ENCODE peak calls at places on chromosomes 2 and 18, in nine cellular contexts. W, O, G, K, V, Q, D, T and Y are unnamed samples.

GRCh38 chr2:238702276-238702675 is 145.6 kb upstream of the TWIST2 start:
- DNase-seq in D (no peak), V (no peak), O (no peak), K (no peak), Q (no peak), T (peak; percentile 9), G (no peak), W (no peak), Y (peak; percentile 50)

GRCh38 chr2:209988010-209988409 is 14.4 kb upstream of the RPE start:
- DNase-seq in G (no peak), D (no peak), K (no peak), Q (no peak), T (no peak), V (no peak), W (no peak), O (no peak), Y (no peak)

GRCh38 chr2:81087646-81088045 is 783.1 kb upstream of the LRRTM1 start:
- DNase-seq in K (no peak), G (no peak), O (no peak), D (no peak), W (no peak), Q (no peak), V (no peak), T (no peak), Y (no peak)

GRCh38 chr2:9422321-9423099 is 818 bp downstream of the ITGB1BP1 start:
- DNase-seq in G (peak; percentile 47), T (peak; percentile 37), D (peak; percentile 71), O (peak; percentile 69), Q (peak; percentile 33), W (peak; percentile 69), V (peak; percentile 45), K (peak; percentile 31), Y (peak; percentile 72)

GRCh38 chr2:125397535-125398251 is 1258.3 kb upstream of the GYPC start:
- DNase-seq in G (no peak), D (no peak), T (no peak), O (no peak), V (no peak), W (no peak), Q (no peak), K (no peak), Y (no peak)

GRCh38 chr2:69786105-69786504 is 43.4 kb upstream of the GMCL1 start:
- DNase-seq in O (no peak), Q (no peak), D (no peak), G (no peak), V (no peak), K (no peak), T (no peak), W (no peak), Y (no peak)

GRCh38 chr18:34643982-34644381 is 66.1 kb upstream of the DTNA start:
- DNase-seq in D (no peak), T (no peak), K (no peak), Q (peak; percentile 12), O (no peak), G (no peak), V (no peak), W (no peak), Y (no peak)

GRCh38 chr2:172246649-172247048 is 143.9 kb upstream of the DLX2 start:
- DNase-seq in W (no peak), V (no peak), G (no peak), D (no peak), K (no peak), Q (peak; percentile 66), T (no peak), O (peak; percentile 45), Y (no peak)

GRCh38 chr2:48270209-48270608 is 259.7 kb upstream of the STON1 start:
- DNase-seq in D (no peak), G (no peak), V (no peak), O (no peak), T (no peak), W (no peak), K (no peak), Q (no peak), Y (no peak)

GRCh38 chr2:100852999-100853908 is 33.3 kb downstream of the NPAS2 start:
- DNase-seq in D (no peak), G (no peak), O (no peak), V (no peak), T (no peak), K (no peak), Q (peak; percentile 34), W (no peak), Y (no peak)

GRCh38 chr2:160970052-160970846 is 190.0 kb upstream of the TANK start:
- DNase-seq in D (peak; percentile 55), T (peak; percentile 60), Q (peak; percentile 82), V (peak; percentile 28), K (peak; percentile 50), O (peak; percentile 65), G (peak; percentile 67), W (peak; percentile 55), Y (no peak)

GRCh38 chr2:160914217-160914616 is 246.0 kb upstream of the TANK start:
- DNase-seq in D (no peak), O (no peak), Q (no peak), G (no peak), T (no peak), V (no peak), W (no peak), K (no peak), Y (no peak)

DNA sequence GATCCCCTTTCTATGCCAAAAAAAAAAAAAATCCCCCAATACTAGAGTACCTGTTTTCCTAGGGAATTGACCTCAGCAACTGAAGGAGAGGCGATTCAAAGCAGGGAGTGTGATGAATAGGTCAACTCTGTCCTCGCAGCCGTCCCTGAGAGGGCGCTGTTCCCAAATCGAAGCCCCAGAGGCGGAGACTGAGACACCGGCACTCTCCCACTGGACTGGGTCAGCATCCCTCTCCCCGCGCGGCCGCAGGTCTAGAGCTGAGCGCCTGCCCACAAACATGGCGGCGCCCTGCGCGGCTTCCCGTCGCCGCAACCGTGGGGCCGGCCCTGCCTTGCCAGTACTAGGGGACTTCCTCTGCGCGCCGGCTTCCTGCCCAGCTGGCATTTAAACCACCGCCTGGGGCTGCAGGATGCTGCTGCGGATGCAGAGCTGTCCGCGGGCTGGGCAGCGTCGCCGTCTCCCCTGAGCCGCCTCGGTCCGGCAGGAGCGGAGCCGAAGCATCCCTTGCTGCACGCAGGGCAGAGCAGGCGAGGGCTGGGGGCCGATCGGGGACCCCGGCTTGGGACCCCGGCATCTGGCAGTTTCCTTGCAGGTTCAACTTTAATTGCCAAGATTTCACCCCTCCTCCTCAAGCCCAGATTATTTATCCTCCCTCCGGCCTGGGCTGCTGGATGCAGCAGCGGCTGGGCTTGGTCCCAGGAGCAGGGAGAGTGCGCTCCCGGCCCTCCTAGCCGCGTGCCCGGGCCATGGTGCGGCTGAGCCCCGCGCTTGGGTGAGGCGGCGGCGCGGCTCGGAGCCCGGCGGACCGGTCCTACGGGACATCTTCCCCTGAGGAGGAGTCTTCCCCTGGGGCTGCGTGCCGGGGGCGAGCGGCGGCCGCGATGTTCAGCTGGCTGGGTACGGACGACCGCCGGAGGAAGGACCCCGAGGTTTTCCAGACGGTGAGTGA is at the start of gene EHD3:
- DNase-seq in Q (peak; percentile 91), T (peak; percentile 81), V (peak; percentile 84), D (peak; percentile 92), K (peak; percentile 88), G (peak; percentile 66), O (peak; percentile 92), W (peak; percentile 95), Y (peak; percentile 91)
- TF ChIP-seq POLR2A in Q (peak; percentile 72), T (no peak), V (peak; percentile 15), D (peak; percentile 88), K (no peak), G (no peak), O (no peak), W (no peak), Y (no peak)

DNA sequence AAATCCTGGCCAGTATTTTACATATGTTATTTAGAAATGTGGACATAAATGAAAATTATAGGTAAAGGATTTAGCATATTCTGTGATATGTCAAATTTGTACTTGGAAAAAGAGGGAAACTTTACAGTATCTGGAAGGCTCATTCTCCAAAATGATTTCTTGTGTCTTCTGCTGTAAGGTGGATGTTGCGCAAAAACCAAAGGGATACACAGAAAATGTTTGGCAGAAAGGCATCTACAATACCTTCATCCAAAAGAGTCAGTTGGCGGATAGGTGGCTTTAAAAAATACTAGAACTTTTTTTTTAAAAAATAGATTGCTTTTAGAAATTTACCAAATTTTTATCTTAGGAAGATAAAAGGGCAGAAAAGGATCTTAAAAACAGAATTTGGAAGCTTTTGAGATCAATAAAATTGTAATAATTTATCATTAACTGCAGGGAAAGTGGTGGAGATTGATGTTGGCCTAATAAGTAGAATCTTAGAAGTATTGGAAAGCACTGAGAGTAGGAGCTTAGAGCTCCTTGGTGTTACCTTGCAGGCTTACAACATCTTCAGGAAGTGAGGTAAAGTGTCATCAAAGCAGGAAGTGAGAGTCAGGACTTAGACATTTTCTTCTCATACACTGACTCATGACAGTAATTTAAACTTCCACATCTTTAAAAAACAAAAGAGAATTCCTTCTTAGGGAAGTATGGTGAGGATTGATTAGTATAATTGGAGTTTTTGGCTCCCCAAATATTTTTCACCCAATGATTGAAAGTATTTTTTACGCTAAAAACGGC is 2.1 kb downstream of the NABP1 start:
- DNase-seq in T (no peak), V (no peak), D (peak; percentile 35), Q (peak; percentile 93), W (no peak), O (no peak), K (no peak), G (no peak), Y (no peak)
- TF ChIP-seq POLR2A in T (no peak), V (peak; percentile 44), D (no peak), Q (peak; percentile 79), W (peak; percentile 15), O (no peak), K (no peak), G (no peak), Y (no peak)

GRCh38 chr2:207529330-207530159 is at the start of gene CREB1:
- DNase-seq in W (peak; percentile 99), Q (peak; percentile 98), D (peak; percentile 86), O (peak; percentile 98), K (peak; percentile 98), T (peak; percentile 97), V (peak; percentile 99), G (peak; percentile 98), Y (peak; percentile 99)
- TF ChIP-seq POLR2A in W (peak; percentile 98), Q (peak; percentile 98), D (peak; percentile 82), O (peak; percentile 68), K (peak; percentile 95), T (peak; percentile 92), V (peak; percentile 99), G (peak; percentile 55), Y (peak; percentile 23)

GRCh38 chr2:157443090-157443489 is 799 bp downstream of the CYTIP start:
- DNase-seq in Q (no peak), D (no peak), G (no peak), K (no peak), O (no peak), V (no peak), T (no peak), W (no peak), Y (no peak)

GRCh38 chr2:157442136-157442535 is 1.8 kb downstream of the CYTIP start:
- DNase-seq in D (no peak), K (no peak), G (no peak), O (no peak), V (no peak), T (no peak), Q (no peak), W (no peak), Y (no peak)

GRCh38 chr2:157442636-157443035 is 1.3 kb downstream of the CYTIP start:
- DNase-seq in G (no peak), O (no peak), D (no peak), Q (no peak), T (no peak), W (no peak), K (no peak), V (no peak), Y (no peak)

GRCh38 chr2:157444643-157445040 is 753 bp upstream of the CYTIP start:
- DNase-seq in D (no peak), T (no peak), Q (no peak), O (peak; percentile 33), V (no peak), K (no peak), G (no peak), W (peak; percentile 76), Y (no peak)

GRCh38 chr2:157443795-157444642 is at the start of gene CYTIP:
- DNase-seq in K (peak; percentile 64), W (peak; percentile 92), T (no peak), Q (no peak), O (peak; percentile 75), V (peak; percentile 65), G (peak; percentile 54), D (no peak), Y (no peak)
- TF ChIP-seq POLR2A in K (no peak), W (peak; percentile 59), T (no peak), Q (no peak), O (no peak), V (peak; percentile 80), G (no peak), D (no peak), Y (no peak)